ENCODE peak calls at places on chromosomes 3 and 15, in eight cellular contexts. One of them, this sample, is unnamed.

GRCh38 chr3:59563072-59563605 is 513.3 kb upstream of the CFAP20DC start:
- DNase-seq in PC-3: peak
- DNase-seq in ovary: no peak
- DNase-seq in activated CD8-positive, alpha-beta T cell treated with anti-CD3 and anti-CD28 coated beads for 36 hours: no peak
- DNase-seq in cardiac muscle cell: no peak
- DNase-seq in fibroblast of lung: peak
- DNase-seq in astrocyte: peak
- DNase-seq in tibial artery: no peak
- DNase-seq in this sample: no peak

GRCh38 chr15:55110446-55110845 is 86.3 kb downstream of the RSL24D1 start:
- DNase-seq in cardiac muscle cell: peak
- DNase-seq in tibial artery: no peak
- DNase-seq in fibroblast of lung: no peak
- DNase-seq in activated CD8-positive, alpha-beta T cell treated with anti-CD3 and anti-CD28 coated beads for 36 hours: no peak
- DNase-seq in astrocyte: no peak
- DNase-seq in PC-3: no peak
- DNase-seq in ovary: no peak
- DNase-seq in this sample: no peak

GRCh38 chr3:107271787-107272387 is 105.4 kb upstream of the CCDC54 start:
- DNase-seq in fibroblast of lung: peak
- DNase-seq in ovary: no peak
- DNase-seq in activated CD8-positive, alpha-beta T cell treated with anti-CD3 and anti-CD28 coated beads for 36 hours: no peak
- DNase-seq in PC-3: peak
- DNase-seq in tibial artery: no peak
- DNase-seq in cardiac muscle cell: peak
- DNase-seq in astrocyte: peak
- DNase-seq in this sample: no peak

GRCh38 chr3:30203301-30203700 is 403.1 kb upstream of the TGFBR2 start:
- DNase-seq in tibial artery: no peak
- DNase-seq in PC-3: no peak
- DNase-seq in fibroblast of lung: peak
- DNase-seq in astrocyte: peak
- DNase-seq in ovary: no peak
- DNase-seq in cardiac muscle cell: no peak
- DNase-seq in activated CD8-positive, alpha-beta T cell treated with anti-CD3 and anti-CD28 coated beads for 36 hours: no peak
- DNase-seq in this sample: no peak

GRCh38 chr15:70250208-70251201 is 152.8 kb upstream of the TLE3 start:
- DNase-seq in astrocyte: no peak
- DNase-seq in PC-3: no peak
- DNase-seq in cardiac muscle cell: no peak
- DNase-seq in tibial artery: peak
- DNase-seq in fibroblast of lung: no peak
- DNase-seq in activated CD8-positive, alpha-beta T cell treated with anti-CD3 and anti-CD28 coated beads for 36 hours: no peak
- DNase-seq in ovary: peak
- DNase-seq in this sample: peak

GRCh38 chr3:107235923-107236315 is 141.3 kb upstream of the CCDC54 start:
- DNase-seq in astrocyte: peak
- DNase-seq in ovary: peak
- DNase-seq in activated CD8-positive, alpha-beta T cell treated with anti-CD3 and anti-CD28 coated beads for 36 hours: peak
- DNase-seq in fibroblast of lung: peak
- DNase-seq in PC-3: peak
- DNase-seq in tibial artery: no peak
- DNase-seq in cardiac muscle cell: peak
- DNase-seq in this sample: peak

GRCh38 chr3:186352369-186352768 is 9.7 kb downstream of the DGKG start:
- DNase-seq in astrocyte: no peak
- DNase-seq in activated CD8-positive, alpha-beta T cell treated with anti-CD3 and anti-CD28 coated beads for 36 hours: no peak
- DNase-seq in ovary: no peak
- DNase-seq in tibial artery: no peak
- DNase-seq in PC-3: no peak
- DNase-seq in fibroblast of lung: no peak
- DNase-seq in cardiac muscle cell: no peak
- DNase-seq in this sample: no peak

GRCh38 chr3:46987485-46988401 is 8.3 kb downstream of the NBEAL2 start:
- DNase-seq in fibroblast of lung: no peak
- DNase-seq in ovary: no peak
- DNase-seq in activated CD8-positive, alpha-beta T cell treated with anti-CD3 and anti-CD28 coated beads for 36 hours: peak
- DNase-seq in PC-3: no peak
- DNase-seq in astrocyte: no peak
- DNase-seq in cardiac muscle cell: no peak
- DNase-seq in tibial artery: no peak
- DNase-seq in this sample: no peak

GRCh38 chr15:57692709-57693108 is 13.8 kb upstream of the POLR2M start:
- DNase-seq in astrocyte: peak
- DNase-seq in activated CD8-positive, alpha-beta T cell treated with anti-CD3 and anti-CD28 coated beads for 36 hours: no peak
- DNase-seq in tibial artery: no peak
- DNase-seq in PC-3: no peak
- DNase-seq in ovary: no peak
- DNase-seq in fibroblast of lung: peak
- DNase-seq in cardiac muscle cell: no peak
- DNase-seq in this sample: no peak

GRCh38 chr3:115423170-115423569 is 200.1 kb upstream of the GAP43 start:
- DNase-seq in PC-3: no peak
- DNase-seq in astrocyte: no peak
- DNase-seq in ovary: no peak
- DNase-seq in cardiac muscle cell: no peak
- DNase-seq in fibroblast of lung: peak
- DNase-seq in activated CD8-positive, alpha-beta T cell treated with anti-CD3 and anti-CD28 coated beads for 36 hours: no peak
- DNase-seq in tibial artery: no peak
- DNase-seq in this sample: no peak

GRCh38 chr15:84108725-84109124 is 126.8 kb upstream of the GOLGA6L4 start:
- DNase-seq in cardiac muscle cell: no peak
- DNase-seq in ovary: no peak
- DNase-seq in activated CD8-positive, alpha-beta T cell treated with anti-CD3 and anti-CD28 coated beads for 36 hours: no peak
- DNase-seq in fibroblast of lung: peak
- DNase-seq in PC-3: peak
- DNase-seq in astrocyte: peak
- DNase-seq in tibial artery: no peak
- DNase-seq in this sample: no peak

GRCh38 chr15:39270976-39271375 is 309.9 kb upstream of the THBS1 start:
- DNase-seq in ovary: no peak
- DNase-seq in fibroblast of lung: peak
- DNase-seq in astrocyte: peak
- DNase-seq in activated CD8-positive, alpha-beta T cell treated with anti-CD3 and anti-CD28 coated beads for 36 hours: no peak
- DNase-seq in PC-3: peak
- DNase-seq in cardiac muscle cell: no peak
- DNase-seq in tibial artery: no peak
- DNase-seq in this sample: no peak

GRCh38 chr15:98838387-98839259 is 169.0 kb downstream of the PGPEP1L start:
- DNase-seq in activated CD8-positive, alpha-beta T cell treated with anti-CD3 and anti-CD28 coated beads for 36 hours: no peak
- DNase-seq in cardiac muscle cell: no peak
- DNase-seq in PC-3: no peak
- DNase-seq in tibial artery: no peak
- DNase-seq in ovary: no peak
- DNase-seq in astrocyte: no peak
- DNase-seq in fibroblast of lung: no peak
- DNase-seq in this sample: peak

GRCh38 chr3:129604942-129605592 is 1.4 kb downstream of the PLXND1 start:
- DNase-seq in fibroblast of lung: no peak
- DNase-seq in cardiac muscle cell: no peak
- DNase-seq in activated CD8-positive, alpha-beta T cell treated with anti-CD3 and anti-CD28 coated beads for 36 hours: peak
- DNase-seq in tibial artery: no peak
- DNase-seq in astrocyte: no peak
- DNase-seq in PC-3: no peak
- DNase-seq in ovary: no peak
- DNase-seq in this sample: peak

GRCh38 chr3:14363976-14364375 is 38.4 kb upstream of the SLC6A6 start:
- DNase-seq in fibroblast of lung: peak
- DNase-seq in cardiac muscle cell: no peak
- DNase-seq in ovary: no peak
- DNase-seq in PC-3: no peak
- DNase-seq in astrocyte: peak
- DNase-seq in activated CD8-positive, alpha-beta T cell treated with anti-CD3 and anti-CD28 coated beads for 36 hours: no peak
- DNase-seq in tibial artery: no peak
- DNase-seq in this sample: no peak

GRCh38 chr15:25710184-25710583 is 152.9 kb downstream of the ATP10A start:
- DNase-seq in astrocyte: no peak
- DNase-seq in fibroblast of lung: no peak
- DNase-seq in cardiac muscle cell: peak
- DNase-seq in ovary: no peak
- DNase-seq in PC-3: peak
- DNase-seq in activated CD8-positive, alpha-beta T cell treated with anti-CD3 and anti-CD28 coated beads for 36 hours: peak
- DNase-seq in tibial artery: peak
- DNase-seq in this sample: peak

GRCh38 chr3:13323822-13324221 is 96.3 kb downstream of the NUP210 start:
- DNase-seq in activated CD8-positive, alpha-beta T cell treated with anti-CD3 and anti-CD28 coated beads for 36 hours: no peak
- DNase-seq in PC-3: no peak
- DNase-seq in astrocyte: no peak
- DNase-seq in tibial artery: no peak
- DNase-seq in cardiac muscle cell: no peak
- DNase-seq in ovary: no peak
- DNase-seq in fibroblast of lung: no peak
- DNase-seq in this sample: no peak

GRCh38 chr15:60720493-60721231 is 241.7 kb upstream of the ICE2 start:
- DNase-seq in ovary: no peak
- DNase-seq in fibroblast of lung: no peak
- DNase-seq in tibial artery: no peak
- DNase-seq in PC-3: no peak
- DNase-seq in cardiac muscle cell: no peak
- DNase-seq in astrocyte: no peak
- DNase-seq in activated CD8-positive, alpha-beta T cell treated with anti-CD3 and anti-CD28 coated beads for 36 hours: peak
- DNase-seq in this sample: no peak

GRCh38 chr15:93997071-93997658 is 234.2 kb upstream of the MCTP2 start:
- DNase-seq in PC-3: peak
- DNase-seq in cardiac muscle cell: peak
- DNase-seq in astrocyte: no peak
- DNase-seq in fibroblast of lung: no peak
- DNase-seq in activated CD8-positive, alpha-beta T cell treated with anti-CD3 and anti-CD28 coated beads for 36 hours: no peak
- DNase-seq in ovary: no peak
- DNase-seq in tibial artery: no peak
- DNase-seq in this sample: no peak

GRCh38 chr3:112350181-112350825 is 17.3 kb downstream of the CD200 start:
- DNase-seq in cardiac muscle cell: no peak
- DNase-seq in PC-3: no peak
- DNase-seq in ovary: no peak
- DNase-seq in tibial artery: no peak
- DNase-seq in astrocyte: no peak
- DNase-seq in fibroblast of lung: no peak
- DNase-seq in activated CD8-positive, alpha-beta T cell treated with anti-CD3 and anti-CD28 coated beads for 36 hours: no peak
- DNase-seq in this sample: no peak

GRCh38 chr3:64272842-64273241 is 47.6 kb upstream of the PRICKLE2 start:
- DNase-seq in activated CD8-positive, alpha-beta T cell treated with anti-CD3 and anti-CD28 coated beads for 36 hours: no peak
- DNase-seq in astrocyte: no peak
- DNase-seq in cardiac muscle cell: no peak
- DNase-seq in PC-3: no peak
- DNase-seq in fibroblast of lung: no peak
- DNase-seq in tibial artery: no peak
- DNase-seq in ovary: no peak
- DNase-seq in this sample: no peak

GRCh38 chr15:50685976-50686467 is 575 bp downstream of the TRPM7 start:
- DNase-seq in tibial artery: peak
- DNase-seq in cardiac muscle cell: peak
- DNase-seq in activated CD8-positive, alpha-beta T cell treated with anti-CD3 and anti-CD28 coated beads for 36 hours: peak
- DNase-seq in fibroblast of lung: peak
- DNase-seq in PC-3: peak
- DNase-seq in astrocyte: peak
- DNase-seq in ovary: peak
- DNase-seq in this sample: peak
- TF ChIP-seq CTCF in tibial artery: no peak
- TF ChIP-seq CTCF in cardiac muscle cell: no peak
- TF ChIP-seq CTCF in activated CD8-positive, alpha-beta T cell treated with anti-CD3 and anti-CD28 coated beads for 36 hours: no peak
- TF ChIP-seq CTCF in fibroblast of lung: no peak
- TF ChIP-seq CTCF in PC-3: no peak
- TF ChIP-seq CTCF in astrocyte: no peak
- TF ChIP-seq CTCF in ovary: no peak
- TF ChIP-seq CTCF in this sample: no peak

GRCh38 chr3:136819784-136820640 is 1.1 kb downstream of the SLC35G2 start:
- DNase-seq in astrocyte: peak
- DNase-seq in activated CD8-positive, alpha-beta T cell treated with anti-CD3 and anti-CD28 coated beads for 36 hours: peak
- DNase-seq in fibroblast of lung: peak
- DNase-seq in PC-3: peak
- DNase-seq in cardiac muscle cell: peak
- DNase-seq in ovary: peak
- DNase-seq in tibial artery: peak
- DNase-seq in this sample: peak

GRCh38 chr3:136817448-136817847 is 1.5 kb upstream of the SLC35G2 start:
- DNase-seq in cardiac muscle cell: peak
- DNase-seq in astrocyte: peak
- DNase-seq in fibroblast of lung: peak
- DNase-seq in tibial artery: no peak
- DNase-seq in PC-3: no peak
- DNase-seq in activated CD8-positive, alpha-beta T cell treated with anti-CD3 and anti-CD28 coated beads for 36 hours: no peak
- DNase-seq in ovary: no peak
- DNase-seq in this sample: no peak

GRCh38 chr3:136818851-136819783 is at the start of gene SLC35G2:
- DNase-seq in fibroblast of lung: peak
- DNase-seq in ovary: peak
- DNase-seq in cardiac muscle cell: peak
- DNase-seq in tibial artery: peak
- DNase-seq in activated CD8-positive, alpha-beta T cell treated with anti-CD3 and anti-CD28 coated beads for 36 hours: peak
- DNase-seq in PC-3: peak
- DNase-seq in astrocyte: peak
- DNase-seq in this sample: peak

DNA sequence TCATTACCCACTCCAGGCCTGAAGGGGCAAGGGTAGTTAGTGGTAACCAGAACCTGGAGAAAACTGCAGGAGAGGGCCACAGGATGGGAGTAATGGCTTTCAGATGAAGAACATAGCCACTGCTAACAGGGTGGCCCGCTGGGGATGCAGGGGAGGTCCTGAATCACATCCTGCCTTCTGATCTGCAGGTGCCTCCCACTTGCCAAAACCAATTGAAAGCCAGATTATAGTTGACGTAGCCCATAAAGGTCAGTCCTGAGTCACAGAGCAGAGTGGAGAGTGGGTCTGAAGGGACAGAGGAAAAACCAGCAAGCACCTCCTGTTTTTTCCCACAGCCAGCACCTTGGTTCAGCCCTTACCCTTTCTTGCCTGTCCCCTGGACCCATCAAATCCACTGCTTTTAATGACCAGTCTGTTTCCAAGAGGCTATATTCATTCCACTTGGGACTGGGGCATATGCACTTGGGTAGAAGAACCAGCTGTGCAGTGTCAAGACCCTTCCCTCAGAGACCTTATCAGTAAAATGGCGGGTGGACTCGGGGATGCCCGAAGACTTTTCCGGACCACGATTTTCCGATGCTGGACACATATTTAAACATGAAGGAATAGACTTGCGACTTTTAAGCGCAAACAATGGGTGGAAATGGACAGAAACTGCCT is 605 bp upstream of the SLC35G2 start:
- DNase-seq in fibroblast of lung: peak
- DNase-seq in astrocyte: peak
- DNase-seq in activated CD8-positive, alpha-beta T cell treated with anti-CD3 and anti-CD28 coated beads for 36 hours: peak
- DNase-seq in PC-3: peak
- DNase-seq in tibial artery: peak
- DNase-seq in ovary: peak
- DNase-seq in cardiac muscle cell: peak
- DNase-seq in this sample: peak
- TF ChIP-seq CTCF in fibroblast of lung: no peak
- TF ChIP-seq CTCF in astrocyte: no peak
- TF ChIP-seq CTCF in activated CD8-positive, alpha-beta T cell treated with anti-CD3 and anti-CD28 coated beads for 36 hours: no peak
- TF ChIP-seq CTCF in PC-3: no peak
- TF ChIP-seq CTCF in tibial artery: no peak
- TF ChIP-seq CTCF in ovary: no peak
- TF ChIP-seq CTCF in cardiac muscle cell: peak
- TF ChIP-seq CTCF in this sample: no peak

GRCh38 chr15:89761009-89761831 is 10.2 kb upstream of the MESP1 start:
- DNase-seq in fibroblast of lung: no peak
- DNase-seq in astrocyte: no peak
- DNase-seq in PC-3: peak
- DNase-seq in cardiac muscle cell: no peak
- DNase-seq in ovary: no peak
- DNase-seq in activated CD8-positive, alpha-beta T cell treated with anti-CD3 and anti-CD28 coated beads for 36 hours: no peak
- DNase-seq in tibial artery: no peak
- DNase-seq in this sample: no peak
- TF ChIP-seq CTCF in fibroblast of lung: no peak
- TF ChIP-seq CTCF in astrocyte: no peak
- TF ChIP-seq CTCF in PC-3: no peak
- TF ChIP-seq CTCF in cardiac muscle cell: no peak
- TF ChIP-seq CTCF in ovary: no peak
- TF ChIP-seq CTCF in activated CD8-positive, alpha-beta T cell treated with anti-CD3 and anti-CD28 coated beads for 36 hours: no peak
- TF ChIP-seq CTCF in tibial artery: no peak
- TF ChIP-seq CTCF in this sample: peak

GRCh38 chr15:41511331-41512077 is 2.1 kb downstream of the LTK start:
- DNase-seq in activated CD8-positive, alpha-beta T cell treated with anti-CD3 and anti-CD28 coated beads for 36 hours: no peak
- DNase-seq in tibial artery: no peak
- DNase-seq in cardiac muscle cell: no peak
- DNase-seq in ovary: no peak
- DNase-seq in fibroblast of lung: no peak
- DNase-seq in PC-3: no peak
- DNase-seq in astrocyte: no peak
- DNase-seq in this sample: peak
- TF ChIP-seq CTCF in activated CD8-positive, alpha-beta T cell treated with anti-CD3 and anti-CD28 coated beads for 36 hours: no peak
- TF ChIP-seq CTCF in tibial artery: no peak
- TF ChIP-seq CTCF in cardiac muscle cell: no peak
- TF ChIP-seq CTCF in ovary: no peak
- TF ChIP-seq CTCF in fibroblast of lung: no peak
- TF ChIP-seq CTCF in PC-3: no peak
- TF ChIP-seq CTCF in astrocyte: no peak
- TF ChIP-seq CTCF in this sample: no peak